ENCODE peak calls at places on chromosomes 7 and 10, in seven cellular contexts. K is body of pancreas, W is AG09309, U is upper lobe of right lung, V is colonic mucosa, J is cardiac fibroblast, P is hepatocyte. X is an unnamed sample.
A peak's percentile ranks its signal among the peaks of the same experiment; 100 is the strongest.

GRCh38 chr7:26413007-26413691 is 121.5 kb downstream of the SNX10 start:
- DNase-seq in K (no peak), W (no peak), U (no peak), V (no peak), J (no peak), P (no peak), X (no peak)

GRCh38 chr10:86958109-86958830 is at the start of gene SNCG:
- DNase-seq in K (no peak), W (no peak), U (peak; percentile 64), V (peak; percentile 19), J (no peak), P (no peak), X (no peak)

GRCh38 chr7:73555411-73555982 is 2.0 kb downstream of the BCL7B start:
- DNase-seq in K (no peak), W (no peak), U (no peak), V (no peak), J (no peak), P (no peak), X (no peak)

GRCh38 chr10:60975716-60976115 is 31.7 kb upstream of the RHOBTB1 start:
- DNase-seq in K (no peak), W (no peak), U (no peak), V (no peak), J (no peak), P (peak; percentile 18), X (no peak)

GRCh38 chr7:90320801-90321494 is at the start of gene FAM237B:
- DNase-seq in K (no peak), W (no peak), U (no peak), V (no peak), J (peak; percentile 42), P (peak; percentile 24), X (no peak)

GRCh38 chr7:118735436-118735835 is 510.9 kb downstream of the ANKRD7 start:
- DNase-seq in K (no peak), W (no peak), U (no peak), V (no peak), J (no peak), P (no peak), X (no peak)

GRCh38 chr10:119541046-119541445 is 1.5 kb downstream of the RGS10 start:
- DNase-seq in K (no peak), W (no peak), U (no peak), V (no peak), J (peak; percentile 33), P (no peak), X (no peak)

GRCh38 chr7:139853576-139854511 is 24.8 kb downstream of the TBXAS1 start:
- DNase-seq in K (peak; percentile 60), W (peak; percentile 52), U (no peak), V (peak; percentile 19), J (peak; percentile 99), P (no peak), X (no peak)

GRCh38 chr10:68506406-68506805 is 20.9 kb downstream of the SLC25A16 start:
- DNase-seq in K (no peak), W (no peak), U (no peak), V (no peak), J (no peak), P (no peak), X (no peak)

GRCh38 chr10:66242885-66243284 is 683.0 kb upstream of the LRRTM3 start:
- DNase-seq in K (no peak), W (no peak), U (no peak), V (no peak), J (no peak), P (no peak), X (no peak)

GRCh38 chr10:132493756-132494290 is 43.8 kb upstream of the INPP5A start:
- DNase-seq in K (no peak), W (no peak), U (peak; percentile 52), V (no peak), J (no peak), P (no peak), X (no peak)

GRCh38 chr10:96987141-96987841 is 155.2 kb downstream of the LCOR start:
- DNase-seq in K (no peak), W (no peak), U (no peak), V (no peak), J (no peak), P (no peak), X (no peak)

GRCh38 chr7:123797673-123798526 is 47.1 kb upstream of the HYAL4 start:
- DNase-seq in K (peak; percentile 74), W (peak; percentile 45), U (no peak), V (no peak), J (peak; percentile 86), P (peak; percentile 69), X (no peak)

GRCh38 chr7:101553771-101554445 is 75.2 kb downstream of the MYL10 start:
- DNase-seq in K (no peak), W (no peak), U (peak; percentile 49), V (no peak), J (no peak), P (no peak), X (no peak)

GRCh38 chr10:96352027-96352426 is 6.8 kb downstream of the OPALIN start:
- DNase-seq in K (no peak), W (no peak), U (no peak), V (no peak), J (no peak), P (no peak), X (no peak)

GRCh38 chr10:50275650-50276235 is 24.4 kb upstream of the ASAH2 start:
- DNase-seq in K (peak; percentile 59), W (no peak), U (no peak), V (peak; percentile 60), J (peak; percentile 47), P (peak; percentile 68), X (no peak)

GRCh38 chr10:119651514-119652327 is 541 bp downstream of the BAG3 start:
- DNase-seq in K (no peak), W (no peak), U (peak; percentile 72), V (peak; percentile 39), J (no peak), P (peak; percentile 56), X (peak; percentile 25)

GRCh38 chr10:22821501-22821900 is 106.4 kb upstream of the ARMC3 start:
- DNase-seq in K (no peak), W (peak; percentile 83), U (no peak), V (no peak), J (peak; percentile 65), P (no peak), X (no peak)

GRCh38 chr7:159097661-159098423 is 46.8 kb downstream of the VIPR2 start:
- DNase-seq in K (no peak), W (no peak), U (peak; percentile 59), V (no peak), J (no peak), P (no peak), X (no peak)

GRCh38 chr10:130043491-130043890 is 67.1 kb downstream of the C10orf143 start:
- DNase-seq in K (no peak), W (no peak), U (peak; percentile 37), V (peak; percentile 7), J (no peak), P (no peak), X (no peak)

GRCh38 chr7:102425639-102426267 is 7.6 kb upstream of the ORAI2 start:
- DNase-seq in K (peak; percentile 56), W (no peak), U (peak; percentile 87), V (peak; percentile 52), J (no peak), P (no peak), X (peak; percentile 84)

GRCh38 chr7:137342751-137343482 is 616 bp downstream of the PTN start:
- DNase-seq in K (no peak), W (no peak), U (no peak), V (no peak), J (peak; percentile 2), P (no peak), X (no peak)

GRCh38 chr7:25951414-25952276 is 200.4 kb upstream of the NFE2L3 start:
- DNase-seq in K (peak; percentile 46), W (no peak), U (no peak), V (peak; percentile 46), J (no peak), P (peak; percentile 26), X (no peak)

GRCh38 chr10:106565546-106565945 is 599.0 kb downstream of the SORCS1 start:
- DNase-seq in K (no peak), W (no peak), U (no peak), V (no peak), J (peak; percentile 77), P (no peak), X (no peak)

GRCh38 chr7:29564455-29565185 is 985 bp downstream of the PRR15 start:
- DNase-seq in K (peak; percentile 57), W (no peak), U (peak; percentile 85), V (peak; percentile 75), J (peak; percentile 81), P (peak; percentile 74), X (no peak)

GRCh38 chr10:93591065-93591808 is 9.8 kb downstream of the RBP4 start:
- DNase-seq in K (no peak), W (no peak), U (no peak), V (peak; percentile 74), J (no peak), P (peak; percentile 30), X (no peak)

GRCh38 chr7:6375346-6376101 is 72.2 kb downstream of the DAGLB start:
- DNase-seq in K (no peak), W (no peak), U (no peak), V (no peak), J (peak; percentile 51), P (peak; percentile 32), X (no peak)

GRCh38 chr7:98735801-98736200 is 118.7 kb downstream of the NPTX2 start:
- DNase-seq in K (no peak), W (no peak), U (peak; percentile 57), V (no peak), J (no peak), P (no peak), X (no peak)

GRCh38 chr7:6271694-6272371 is 591 bp downstream of the CYTH3 start:
- DNase-seq in K (peak; percentile 25), W (no peak), U (no peak), V (peak; percentile 51), J (no peak), P (peak; percentile 19), X (peak; percentile 19)

GRCh38 chr7:131355917-131356777 is 28.5 kb downstream of the MKLN1 start:
- DNase-seq in K (peak; percentile 51), W (no peak), U (no peak), V (peak; percentile 65), J (peak; percentile 42), P (peak; percentile 10), X (no peak)

GRCh38 chr7:35430547-35431153 is 176.8 kb upstream of the TBX20 start:
- DNase-seq in K (no peak), W (no peak), U (no peak), V (no peak), J (peak; percentile 36), P (no peak), X (no peak)
- TF ChIP-seq CTCF in K (no peak), W (peak; percentile 30), U (peak; percentile 17), V (no peak), J (peak; percentile 54), P (no peak), X (no peak)

GRCh38 chr7:103877565-103877964 is 111.9 kb downstream of the RELN start:
- DNase-seq in K (no peak), W (no peak), U (no peak), V (no peak), J (no peak), P (no peak), X (no peak)
- TF ChIP-seq CTCF in K (no peak), W (no peak), U (no peak), V (no peak), J (peak; percentile 9), P (no peak), X (no peak)

GRCh38 chr10:90751107-90751997 is 106.5 kb downstream of the HTR7 start:
- DNase-seq in K (peak; percentile 48), W (no peak), U (no peak), V (peak; percentile 32), J (peak; percentile 67), P (peak; percentile 58), X (no peak)
- TF ChIP-seq CTCF in K (peak; percentile 53), W (peak; percentile 73), U (peak; percentile 74), V (peak; percentile 56), J (peak; percentile 69), P (peak; percentile 72), X (peak; percentile 36)

GRCh38 chr7:2521952-2522591 is 2.5 kb downstream of the LFNG start:
- DNase-seq in K (no peak), W (no peak), U (no peak), V (peak; percentile 76), J (peak; percentile 57), P (no peak), X (peak; percentile 72)
- TF ChIP-seq CTCF in K (no peak), W (no peak), U (no peak), V (no peak), J (no peak), P (no peak), X (no peak)